ENCODE peak calls at places on chromosome 1, in four cellular contexts. Z, R, K and T are unnamed samples.

GRCh38 chr1:198156745-198157240 is at the start of gene NEK7:
- DNase-seq in K (peak; percentile 77), Z (peak; percentile 80), R (peak; percentile 74), T (peak; percentile 84)

GRCh38 chr1:36859926-36860325 is 174.4 kb downstream of the GRIK3 start:
- DNase-seq in R (no peak), Z (no peak), K (no peak), T (no peak)

GRCh38 chr1:236920270-236920894 is 83.9 kb downstream of the MT1HL1 start:
- DNase-seq in K (no peak), R (no peak), Z (no peak), T (no peak)

GRCh38 chr1:100950776-100951175 is 54.9 kb downstream of the SLC30A7 start:
- DNase-seq in R (no peak), K (no peak), Z (peak; percentile 77), T (no peak)

GRCh38 chr1:174197547-174197946 is 38.2 kb downstream of the RABGAP1L start:
- DNase-seq in K (no peak), R (no peak), Z (no peak), T (no peak)

GRCh38 chr1:192610114-192610958 is 25.6 kb upstream of the RGS13 start:
- DNase-seq in Z (peak; percentile 71), K (peak; percentile 17), R (peak; percentile 65), T (no peak)

GRCh38 chr1:220040028-220040596 is 6.2 kb downstream of the EPRS1 start:
- DNase-seq in R (no peak), K (no peak), Z (no peak), T (no peak)

GRCh38 chr1:211632808-211633522 is 42.5 kb downstream of the NEK2 start:
- DNase-seq in Z (peak; percentile 85), R (no peak), K (no peak), T (no peak)

DNA sequence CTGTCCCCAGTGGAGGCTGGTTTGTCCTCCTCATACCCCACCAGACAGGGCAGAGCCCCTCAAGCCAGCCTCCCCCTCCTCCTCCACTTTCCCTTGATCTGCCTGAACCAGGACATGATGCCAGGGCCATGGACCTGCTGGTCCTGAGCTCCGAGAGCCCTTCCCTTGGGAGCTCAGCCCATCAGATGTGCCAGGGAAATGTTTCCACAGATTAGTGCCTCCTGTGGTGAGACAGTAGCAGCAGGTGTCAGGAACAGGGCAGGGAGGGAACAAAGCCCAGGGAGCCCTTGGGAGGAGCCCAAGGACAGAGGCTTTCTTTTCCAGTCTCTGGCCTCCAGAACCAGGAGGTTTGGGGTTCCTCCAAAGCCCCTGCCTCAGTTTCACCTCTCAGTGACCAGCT is 14.6 kb upstream of the SLC41A1 start:
- DNase-seq in K (no peak), Z (no peak), R (no peak), T (no peak)
- TF ChIP-seq CTCF in K (no peak), Z (no peak), R (no peak), T (no peak)

DNA sequence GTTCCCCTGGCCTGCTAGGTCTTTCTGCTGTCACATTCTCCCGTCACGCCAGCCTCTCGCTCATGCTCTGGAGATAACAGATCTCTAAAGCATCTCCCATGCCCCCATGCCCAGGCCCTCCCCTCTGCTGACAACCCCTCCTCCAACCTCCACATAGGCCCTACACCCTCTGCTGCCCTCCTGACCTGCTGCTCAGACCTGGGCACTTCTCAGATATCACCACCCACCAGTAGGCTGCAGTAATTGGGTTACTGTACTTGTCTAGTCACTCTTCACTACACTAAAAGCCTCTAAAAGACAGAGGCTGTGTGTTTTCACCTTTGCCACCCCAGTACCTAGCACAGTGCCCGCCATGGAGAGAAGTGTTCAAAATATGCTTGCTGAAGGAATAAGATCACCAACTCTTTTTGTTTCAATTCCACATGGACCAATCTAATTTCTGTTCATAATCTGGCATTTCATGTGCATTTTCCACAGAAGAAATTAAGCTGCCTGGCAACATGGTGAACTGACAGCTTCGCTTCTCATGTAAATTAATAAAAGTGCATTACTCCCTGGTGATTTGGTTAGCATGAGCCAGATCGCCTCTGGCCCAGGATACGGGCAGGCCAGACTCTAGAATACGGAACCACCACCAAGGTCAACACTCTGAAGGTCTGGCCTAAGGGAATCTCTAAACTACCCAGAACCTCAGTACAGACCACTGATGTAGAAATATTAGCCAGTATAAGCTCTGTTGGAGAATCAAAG is 20.7 kb downstream of the LBR start:
- DNase-seq in R (no peak), Z (no peak), K (no peak), T (no peak)
- TF ChIP-seq CTCF in R (no peak), Z (no peak), K (no peak), T (no peak)

GRCh38 chr1:154179951-154180687 is 11.8 kb downstream of the TPM3 start:
- DNase-seq in R (peak; percentile 78), K (peak; percentile 50), Z (no peak), T (peak; percentile 50)

GRCh38 chr1:154183045-154183968 is 8.6 kb downstream of the TPM3 start:
- DNase-seq in Z (peak; percentile 92), R (peak; percentile 94), K (peak; percentile 93), T (peak; percentile 89)

GRCh38 chr1:154178856-154179811 is 12.8 kb downstream of the TPM3 start:
- DNase-seq in Z (no peak), K (no peak), R (no peak), T (no peak)

GRCh38 chr1:154181944-154182341 is 10.0 kb downstream of the TPM3 start:
- DNase-seq in Z (no peak), K (peak; percentile 77), R (peak; percentile 79), T (no peak)

GRCh38 chr1:154182342-154183044 is 9.4 kb downstream of the TPM3 start:
- DNase-seq in Z (peak; percentile 75), K (peak; percentile 46), R (peak; percentile 58), T (peak; percentile 77)
- TF ChIP-seq CTCF in Z (no peak), K (no peak), R (peak; percentile 27), T (no peak)

GRCh38 chr1:98133151-98133550 is 212.3 kb upstream of the DPYD start:
- DNase-seq in R (no peak), K (no peak), Z (no peak), T (no peak)
- TF ChIP-seq CTCF in R (no peak), K (no peak), Z (no peak), T (no peak)

GRCh38 chr1:41807390-41807789 is 111.3 kb downstream of the HIVEP3 start:
- DNase-seq in R (no peak), Z (no peak), K (no peak), T (no peak)

GRCh38 chr1:41803656-41804055 is 115.1 kb downstream of the HIVEP3 start:
- DNase-seq in R (no peak), K (no peak), Z (no peak), T (no peak)

GRCh38 chr1:41804176-41804575 is 114.5 kb downstream of the HIVEP3 start:
- DNase-seq in Z (no peak), R (peak; percentile 27), K (no peak), T (no peak)

GRCh38 chr1:41805771-41806471 is 112.8 kb downstream of the HIVEP3 start:
- DNase-seq in Z (no peak), K (no peak), R (no peak), T (no peak)

DNA sequence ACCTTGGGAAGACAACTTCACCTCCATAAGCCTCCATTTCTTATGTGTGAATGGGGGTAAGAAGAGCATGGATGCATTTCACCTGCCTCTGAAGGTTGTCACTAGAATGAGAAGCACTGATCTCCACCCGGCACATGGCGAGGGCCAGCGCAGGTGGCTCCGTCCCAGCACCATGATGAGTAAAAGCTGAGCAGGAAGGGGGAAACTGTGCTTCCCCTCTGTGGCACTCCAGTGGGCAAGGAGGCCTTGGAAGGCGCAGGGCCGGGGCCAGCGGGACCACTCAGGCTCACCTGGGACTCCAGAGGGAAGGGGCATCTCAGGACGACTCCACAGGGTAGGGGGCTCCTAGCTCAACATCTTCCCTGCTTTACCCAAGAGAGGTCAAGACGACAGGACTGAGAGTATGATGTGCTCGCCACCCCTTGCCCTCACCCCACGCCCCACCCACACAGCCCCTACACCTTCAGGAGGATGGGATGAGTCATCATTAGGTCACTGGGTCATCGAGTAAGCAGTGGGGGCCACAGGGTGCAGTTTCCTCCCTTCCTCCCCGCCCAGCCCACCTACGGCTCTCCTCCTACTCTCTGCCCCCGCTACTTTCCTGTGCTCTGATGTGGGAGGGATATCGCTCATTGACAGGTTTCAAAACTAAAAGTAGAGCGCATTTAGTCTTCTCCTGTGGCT is 112.1 kb downstream of the HIVEP3 start:
- DNase-seq in K (peak; percentile 36), R (no peak), Z (no peak), T (peak; percentile 36)
- TF ChIP-seq CTCF in K (no peak), R (no peak), Z (no peak), T (no peak)